ENCODE peak calls at places on chromosomes 11 and 22, in four cellular contexts. V is GM23248, K is heart right ventricle, J is foreskin keratinocyte. S is an unnamed sample.
A peak's percentile ranks its signal among the peaks of the same experiment; 100 is the strongest.

GRCh38 chr11:78000193-78000592 is 5.7 kb upstream of the INTS4 start:
- DNase-seq in V (peak; percentile 76), J (peak; percentile 28), K (no peak), S (peak; percentile 88)

GRCh38 chr11:63613517-63614135 is 607 bp downstream of the PLAAT3 start:
- DNase-seq in K (peak; percentile 57), V (peak; percentile 38), J (no peak), S (peak; percentile 56)

GRCh38 chr11:123505546-123506299 is 75.7 kb downstream of the GRAMD1B start:
- DNase-seq in V (no peak), J (no peak), K (no peak), S (no peak)

GRCh38 chr11:7869467-7869866 is 61.6 kb downstream of the OR10A6 start:
- DNase-seq in K (no peak), V (no peak), J (no peak), S (peak; percentile 12)

GRCh38 chr22:43442386-43443060 is 30.7 kb downstream of the MPPED1 start:
- DNase-seq in K (no peak), J (no peak), V (no peak), S (no peak)

GRCh38 chr11:65921033-65921555 is 1.9 kb downstream of the DRAP1 start:
- DNase-seq in K (no peak), J (no peak), V (peak; percentile 49), S (no peak)

GRCh38 chr22:45157907-45158306 is 5.8 kb upstream of the NUP50 start:
- DNase-seq in K (no peak), J (no peak), V (no peak), S (no peak)

GRCh38 chr22:35065183-35065582 is 775 bp upstream of the ISX start:
- DNase-seq in J (no peak), K (no peak), V (no peak), S (no peak)

GRCh38 chr11:74570266-74571061 is 21.9 kb upstream of the POLD3 start:
- DNase-seq in V (peak; percentile 73), J (no peak), K (no peak), S (peak; percentile 62)

GRCh38 chr11:64112771-64113461 is 53.0 kb downstream of the MACROD1 start:
- DNase-seq in K (no peak), J (no peak), V (no peak), S (no peak)

GRCh38 chr11:1006762-1007161 is 29.8 kb downstream of the MUC6 start:
- DNase-seq in J (no peak), K (no peak), V (no peak), S (no peak)

GRCh38 chr11:69049490-69049867 is 747 bp downstream of the TPCN2 start:
- DNase-seq in K (no peak), V (no peak), J (no peak), S (no peak)

GRCh38 chr11:7609015-7609414 is 64.3 kb downstream of the CYB5R2 start:
- DNase-seq in V (peak; percentile 71), J (no peak), K (no peak), S (peak; percentile 44)

GRCh38 chr11:3992964-3993363 is 101.6 kb upstream of the RRM1 start:
- DNase-seq in V (no peak), J (no peak), K (no peak), S (no peak)

GRCh38 chr11:116065519-116065918 is 561.3 kb upstream of the CADM1 start:
- DNase-seq in K (no peak), J (no peak), V (no peak), S (no peak)

GRCh38 chr11:65498042-65498726 is 661 bp upstream of the MALAT1 start:
- DNase-seq in V (peak; percentile 80), K (no peak), J (no peak), S (peak; percentile 63)

GRCh38 chr22:41925783-41926460 is 684 bp downstream of the TNFRSF13C start:
- DNase-seq in V (peak; percentile 76), K (peak; percentile 75), J (no peak), S (peak; percentile 71)

GRCh38 chr11:17762309-17762974 is 27.9 kb downstream of the KCNC1 start:
- DNase-seq in V (no peak), J (no peak), K (no peak), S (no peak)

GRCh38 chr11:134559617-134559992 is 147.6 kb upstream of the B3GAT1 start:
- DNase-seq in J (no peak), V (no peak), K (no peak), S (no peak)

GRCh38 chr11:36376888-36377758 is 81.0 kb downstream of the PRR5L start:
- DNase-seq in V (peak; percentile 81), K (peak; percentile 60), J (no peak), S (peak; percentile 43)

GRCh38 chr11:35059040-35059439 is 79.9 kb upstream of the CD44 start:
- DNase-seq in K (no peak), V (no peak), J (no peak), S (no peak)

GRCh38 chr11:61495801-61496601 is 12.5 kb upstream of the LRRC10B start:
- DNase-seq in K (no peak), J (no peak), V (no peak), S (no peak)

GRCh38 chr22:31089101-31090100 is 8.3 kb downstream of the SMTN start:
- DNase-seq in J (no peak), V (peak; percentile 64), K (peak; percentile 71), S (peak; percentile 73)

GRCh38 chr11:38297670-38298069 is 1699.6 kb upstream of the RAG2 start:
- DNase-seq in J (no peak), K (no peak), V (no peak), S (no peak)

GRCh38 chr11:88886796-88887195 is 179.0 kb downstream of the GRM5 start:
- DNase-seq in V (peak; percentile 60), K (no peak), J (peak; percentile 1), S (peak; percentile 1)

GRCh38 chr11:19922689-19923035 is 210.0 kb downstream of the NAV2 start:
- DNase-seq in V (peak; percentile 60), J (no peak), K (no peak), S (no peak)

GRCh38 chr11:84250834-84251613 is 964.9 kb upstream of the CCDC90B start:
- DNase-seq in V (no peak), J (no peak), K (no peak), S (no peak)

GRCh38 chr11:798093-798713 is at the start of gene SLC25A22:
- DNase-seq in V (peak; percentile 94), K (peak; percentile 83), J (no peak), S (peak; percentile 91)

GRCh38 chr22:19869497-19870152 is 15.0 kb upstream of the GNB1L start:
- DNase-seq in J (no peak), K (no peak), V (no peak), S (no peak)

GRCh38 chr22:19866665-19867009 is 12.0 kb upstream of the GNB1L start:
- DNase-seq in J (no peak), K (no peak), V (no peak), S (no peak)

GRCh38 chr22:19868333-19868732 is 13.7 kb upstream of the GNB1L start:
- DNase-seq in V (no peak), K (no peak), J (no peak), S (no peak)

GRCh38 chr22:19868773-19869471 is 14.2 kb upstream of the GNB1L start:
- DNase-seq in V (no peak), J (peak; percentile 47), K (no peak), S (no peak)

DNA sequence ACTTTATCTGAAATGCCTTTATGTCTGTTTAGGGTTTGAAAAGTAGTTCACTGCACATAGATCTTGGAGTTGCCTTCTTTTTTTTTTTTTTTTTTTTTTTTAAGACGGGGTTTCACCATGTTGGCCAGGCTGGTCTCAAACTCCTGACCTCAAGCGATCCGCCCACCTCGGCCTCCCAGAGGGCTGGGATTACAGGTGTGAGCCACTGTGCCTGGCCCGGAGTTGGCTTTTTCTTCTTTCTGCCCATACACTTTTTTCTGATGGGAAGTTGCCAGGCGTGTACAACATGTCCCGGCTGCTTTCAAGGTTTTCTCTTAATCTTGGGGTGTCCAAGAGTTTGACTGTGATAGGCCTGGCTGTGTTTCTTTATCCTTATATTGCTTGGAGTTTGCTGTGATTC is 12.9 kb upstream of the GNB1L start:
- DNase-seq in J (no peak), V (no peak), K (no peak), S (no peak)
- H3K27ac ChIP-seq in J (no peak overlapping the region), V (no peak overlapping the region), K (no peak overlapping the region), S (no peak overlapping the region)

GRCh38 chr11:67431346-67432249 is 3.3 kb downstream of the RPS6KB2 start:
- DNase-seq in V (no peak), K (no peak), J (no peak), S (no peak)
- H3K4me1 ChIP-seq in V (peaks cover 7% of the 10 kb centered on the region), K (peaks cover 29% of the 10 kb centered on the region), J (no peaks in the 10 kb centered on the region), S (no peaks in the 10 kb centered on the region)

GRCh38 chr11:44189986-44190882 is 94.8 kb downstream of the EXT2 start:
- DNase-seq in K (no peak), V (no peak), J (no peak), S (peak; percentile 49)

GRCh38 chr11:44190883-44191230 is 95.4 kb downstream of the EXT2 start:
- DNase-seq in K (no peak), J (no peak), V (no peak), S (no peak)

GRCh38 chr11:44192701-44193100 is 97.2 kb downstream of the EXT2 start:
- DNase-seq in K (no peak), V (no peak), J (no peak), S (peak; percentile 33)

GRCh38 chr11:44192015-44192380 is 96.5 kb downstream of the EXT2 start:
- DNase-seq in K (no peak), V (no peak), J (no peak), S (no peak)

DNA sequence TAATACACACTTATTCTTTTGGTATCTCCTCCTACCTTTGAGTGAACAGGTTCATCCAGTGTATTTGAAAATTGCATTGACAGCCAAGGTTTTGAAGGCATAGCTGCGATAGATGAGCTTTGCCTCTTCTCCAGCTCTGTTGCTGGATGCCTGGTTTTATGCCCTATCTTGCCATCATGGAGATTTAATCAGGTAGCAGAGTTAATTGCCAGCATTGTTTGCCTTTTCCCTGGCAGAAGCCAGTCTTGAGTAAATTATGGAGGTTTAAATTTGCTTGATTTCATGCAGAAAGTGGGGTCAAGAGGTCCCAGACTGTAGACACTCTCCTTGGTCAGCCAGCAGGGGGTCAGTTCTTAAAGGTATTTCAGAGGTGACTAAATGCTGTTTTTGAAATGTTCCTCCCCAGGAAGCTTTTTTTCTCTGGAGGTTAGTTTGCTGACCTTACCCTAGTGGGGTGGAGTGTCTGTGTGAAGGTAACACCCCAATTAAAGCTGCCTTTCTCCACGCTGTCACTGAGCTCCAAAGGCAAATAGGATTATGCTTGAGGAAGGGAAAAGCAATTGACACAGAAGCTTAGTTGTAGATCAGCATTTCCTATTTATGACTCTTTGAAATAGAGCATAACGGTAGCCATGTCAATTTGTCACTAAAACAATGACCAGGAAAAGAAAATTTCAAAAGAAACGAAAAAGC is 96.0 kb downstream of the EXT2 start:
- DNase-seq in J (no peak), K (no peak), V (no peak), S (no peak)
- H3K27ac ChIP-seq in J (no peak overlapping the region), K (no peak overlapping the region), V (no peak overlapping the region), S (no peak overlapping the region)

GRCh38 chr22:23722168-23722567 is 28.7 kb downstream of the ZNF70 start:
- DNase-seq in K (no peak), J (no peak), V (no peak), S (no peak)

GRCh38 chr22:23722724-23723123 is 28.2 kb downstream of the ZNF70 start:
- DNase-seq in J (no peak), V (no peak), K (no peak), S (no peak)

GRCh38 chr22:23716811-23717801 is 26.3 kb downstream of the RGL4 start:
- DNase-seq in K (peak; percentile 90), V (peak; percentile 95), J (peak; percentile 38), S (peak; percentile 91)

GRCh38 chr22:23718371-23719165 is 27.8 kb downstream of the RGL4 start:
- DNase-seq in K (no peak), V (no peak), J (no peak), S (no peak)

DNA sequence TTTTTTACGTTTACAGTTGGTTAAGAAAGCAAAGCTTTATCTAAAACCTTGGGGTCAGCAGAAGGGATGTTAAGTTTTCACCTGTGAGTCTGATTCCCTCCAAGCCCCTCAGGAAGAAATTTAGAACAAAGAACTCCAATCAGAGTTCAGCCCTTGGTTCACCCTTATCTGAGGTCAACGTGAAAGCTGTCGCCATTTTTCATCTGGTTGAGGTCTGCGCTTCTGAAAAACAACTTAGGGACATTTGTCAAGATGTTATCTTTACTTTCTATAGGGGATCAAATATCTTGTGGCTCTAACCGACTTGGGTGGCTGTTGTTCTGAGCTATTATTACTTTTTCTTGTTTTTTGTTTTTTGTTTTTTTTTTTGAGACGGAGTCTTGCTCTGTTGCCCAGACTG is 30.0 kb downstream of the RGL4 start:
- DNase-seq in J (no peak), K (no peak), V (no peak), S (no peak)
- H3K4me1 ChIP-seq in J (no peaks in the 10 kb centered on the region), K (peaks cover 14% of the 10 kb centered on the region), V (peaks cover 3% of the 10 kb centered on the region), S (no peaks in the 10 kb centered on the region)

S was measured in cardiac muscle cell.